ENCODE peak calls at places on chromosomes 1 and 21, in five cellular contexts. Y is pancreas, Z is hepatocyte, E is osteoblast, V is body of pancreas. Q is an unnamed sample. For H3K9me3, the result is how much of the 10 kb centered on the place peaks cover.

GRCh38 chr1:50976890-50977574 is 7.0 kb downstream of the CDKN2C start:
- DNase-seq in V (no peak), Z (no peak), E (peak), Y (no peak), Q (no peak)

GRCh38 chr1:29860681-29861080 is 624.4 kb downstream of the PTPRU start:
- DNase-seq in V (no peak), E (no peak), Y (no peak), Z (no peak), Q (no peak)

GRCh38 chr1:26853156-26853555 is 9.8 kb upstream of the SFN start:
- DNase-seq in E (peak), Z (peak), V (peak), Y (peak), Q (peak)

GRCh38 chr21:39938086-39938611 is 70.9 kb downstream of the PCP4 start:
- DNase-seq in E (no peak), V (peak), Y (peak), Z (no peak), Q (no peak)

GRCh38 chr1:29849038-29849750 is 612.9 kb downstream of the PTPRU start:
- DNase-seq in V (no peak), E (no peak), Z (peak), Y (peak), Q (peak)

GRCh38 chr1:14598498-14599172 is at the start of gene KAZN:
- DNase-seq in V (peak), Y (peak), Z (peak), E (peak), Q (no peak)

GRCh38 chr1:226674892-226675719 is 64.0 kb downstream of the ITPKB start:
- DNase-seq in V (no peak), E (no peak), Z (no peak), Y (no peak), Q (no peak)

GRCh38 chr1:111920221-111921024 is 69.0 kb downstream of the KCND3 start:
- DNase-seq in Y (peak), V (peak), Z (no peak), E (no peak), Q (no peak)

GRCh38 chr21:15121097-15121654 is 56.4 kb upstream of the NRIP1 start:
- DNase-seq in E (no peak), V (no peak), Z (no peak), Y (no peak), Q (no peak)

GRCh38 chr1:46044116-46044515 is 88.3 kb downstream of the PIK3R3 start:
- DNase-seq in E (no peak), Z (no peak), V (no peak), Y (no peak), Q (no peak)

GRCh38 chr1:196497824-196498223 is 110.4 kb downstream of the KCNT2 start:
- DNase-seq in Y (no peak), E (no peak), Z (no peak), V (no peak), Q (no peak)

GRCh38 chr1:32199717-32200072 is 700 bp upstream of the CCDC28B start:
- DNase-seq in V (peak), Z (no peak), Y (peak), E (peak), Q (no peak)

GRCh38 chr1:53046930-53047329 is 15.1 kb upstream of the PODN start:
- DNase-seq in V (peak), Y (peak), Z (no peak), E (no peak), Q (no peak)
- H3K27ac ChIP-seq in V (no peak), Y (no peak), Z (no peak), E (peak), Q (peak)

DNA sequence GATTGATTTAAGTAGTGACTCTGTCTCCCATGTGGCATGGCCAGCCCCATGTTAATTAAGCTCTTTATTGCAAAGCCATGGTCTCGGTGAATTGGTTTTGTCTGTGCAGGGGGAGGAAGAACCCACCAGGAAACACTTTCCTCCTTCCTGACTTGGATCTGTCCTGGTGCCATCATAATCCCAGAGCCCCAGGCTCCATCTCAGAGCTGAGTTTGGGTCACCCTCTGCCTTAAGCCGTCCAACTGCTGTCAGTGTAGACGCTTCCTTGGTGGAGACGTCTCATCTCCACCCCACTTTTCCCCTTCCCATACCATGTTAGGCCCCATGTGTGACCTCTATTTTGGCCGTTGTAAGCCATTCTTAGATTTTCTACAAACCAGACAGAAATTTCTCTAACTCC is 36.0 kb upstream of the COL6A2 start:
- DNase-seq in V (no peak), Z (no peak), Y (peak), E (no peak), Q (no peak)
- H3K9me3 ChIP-seq in V (under half), Z (under half), Y (under half), E (under half), Q (under half)

DNA sequence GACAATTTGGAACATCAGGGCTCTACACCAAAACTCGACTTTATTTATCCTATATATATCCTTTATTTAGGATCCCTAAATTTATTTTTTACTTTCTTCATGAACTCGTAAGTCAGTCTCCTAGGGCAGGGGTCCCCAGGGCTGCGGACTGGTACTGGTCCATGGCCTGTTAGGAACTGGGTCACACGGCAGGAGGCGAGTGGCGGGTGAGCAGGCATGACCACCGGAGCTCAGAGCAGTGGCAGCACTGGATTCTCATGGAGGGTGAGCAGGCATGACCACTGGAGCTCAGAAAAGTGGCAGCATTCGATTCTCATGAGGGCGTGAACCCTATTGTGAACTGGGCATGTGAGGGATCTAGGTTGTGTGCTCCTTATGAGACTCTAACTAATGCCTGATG is 427.0 kb downstream of the SMYD3 start:
- DNase-seq in E (no peak), Y (no peak), V (no peak), Z (no peak), Q (no peak)
- H3K4me3 ChIP-seq in E (no peak), Y (no peak), V (no peak), Z (no peak), Q (no peak)

GRCh38 chr1:52632732-52633290 is at the start of gene SHISAL2A:
- DNase-seq in Y (peak), E (no peak), Z (peak), V (peak), Q (no peak)
- H3K27ac ChIP-seq in Y (no peak), E (no peak), Z (no peak), V (no peak), Q (no peak)

DNA sequence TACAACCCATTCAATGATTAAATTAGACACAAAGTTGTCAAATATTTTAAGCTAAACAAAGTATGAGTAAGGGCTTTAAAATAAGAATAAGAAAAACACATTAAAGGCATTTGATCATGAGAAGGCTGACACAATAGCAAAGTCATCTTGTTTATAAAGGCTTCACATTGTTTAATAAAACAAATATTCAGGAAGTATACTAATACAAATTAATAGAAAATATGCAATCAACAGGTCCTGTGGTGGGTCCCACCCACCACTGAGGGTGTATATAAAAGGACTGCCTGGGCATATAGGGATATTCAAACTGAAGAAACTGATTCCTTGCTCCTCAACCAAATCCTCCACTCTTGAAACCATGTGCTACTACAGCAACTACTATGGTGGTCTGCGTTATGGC is at the start of gene KRTAP20-2:
- DNase-seq in Y (no peak), V (no peak), Z (no peak), E (no peak), Q (no peak)
- H3K9me3 ChIP-seq in Y (under half), V (under half), Z (under half), E (under half), Q (under half)

GRCh38 chr1:37753473-37754321 is 11.2 kb downstream of the EPHA10 start:
- DNase-seq in E (no peak), Y (no peak), V (no peak), Z (no peak), Q (no peak)
- H3K4me3 ChIP-seq in E (no peak), Y (no peak), V (no peak), Z (no peak), Q (peak)

GRCh38 chr1:207070811-207071210 is 17.7 kb downstream of the PFKFB2 start:
- DNase-seq in E (no peak), V (no peak), Y (no peak), Z (no peak), Q (no peak)
- H3K27ac ChIP-seq in E (no peak), V (no peak), Y (no peak), Z (no peak), Q (no peak)

GRCh38 chr21:10575311-10575667 is 53.9 kb downstream of the TPTE start:
- DNase-seq in E (no peak), V (no peak), Z (no peak), Y (no peak), Q (no peak)
- H3K9me3 ChIP-seq in E (under half), V (under half), Z (under half), Y (under half), Q (under half)

GRCh38 chr1:15620155-15620545 is 2.9 kb downstream of the DDI2 start:
- DNase-seq in Z (no peak), E (no peak), Y (no peak), V (no peak), Q (no peak)
- H3K4me3 ChIP-seq in Z (no peak), E (no peak), Y (no peak), V (no peak), Q (no peak)

GRCh38 chr1:172680733-172681275 is 21.9 kb downstream of the FASLG start:
- DNase-seq in Y (no peak), E (no peak), Z (no peak), V (no peak), Q (no peak)
- H3K27ac ChIP-seq in Y (no peak), E (no peak), Z (no peak), V (no peak), Q (no peak)